ENCODE peak calls at places on chromosome 22, in ten cellular contexts. X is immature natural killer cell; U is IMR-90; M is Ammon's horn; C is Panc1; I is germinal center; Z is right cardiac atrium; N is activated CD4-positive, alpha-beta T cell treated with anti-CD3 and anti-CD28 coated beads, Interleukin-2, amount 50 U/mL, for 24 hours; B is SW 1271; O is LHCN-M2. Y is an unnamed sample.

GRCh38 chr22:18978506-18978905 is 42.4 kb upstream of the PRODH start:
- DNase-seq in X (no peak), U (no peak), M (no peak), C (no peak), I (no peak), Z (no peak), N (no peak), B (no peak), O (no peak), Y (no peak)

GRCh38 chr22:49903322-49904039 is 14.8 kb downstream of the ALG12 start:
- DNase-seq in X (no peak), U (no peak), M (no peak), C (no peak), I (no peak), Z (no peak), N (no peak), B (no peak), O (no peak), Y (no peak)

GRCh38 chr22:29136715-29137700 is 64.2 kb downstream of the KREMEN1 start:
- DNase-seq in X (no peak), U (no peak), M (no peak), C (no peak), I (no peak), Z (peak; percentile 60), N (no peak), B (no peak), O (no peak), Y (no peak)

GRCh38 chr22:36368359-36368983 is 19.3 kb downstream of the MYH9 start:
- DNase-seq in X (no peak), U (peak; percentile 78), M (no peak), C (no peak), I (no peak), Z (no peak), N (no peak), B (no peak), O (peak; percentile 88), Y (peak; percentile 60)

GRCh38 chr22:19855504-19856409 is 1.1 kb upstream of the GNB1L start:
- DNase-seq in X (no peak), U (peak; percentile 35), M (peak; percentile 39), C (no peak), I (peak; percentile 55), Z (peak; percentile 85), N (peak; percentile 57), B (no peak), O (peak; percentile 64), Y (no peak)

GRCh38 chr22:35970601-35971417 is 57.8 kb downstream of the RBFOX2 start:
- DNase-seq in X (no peak), U (no peak), M (no peak), C (no peak), I (no peak), Z (no peak), N (no peak), B (no peak), O (peak; percentile 43), Y (no peak)

GRCh38 chr22:38086001-38086845 is 2.2 kb upstream of the SLC16A8 start:
- DNase-seq in X (no peak), U (no peak), M (no peak), C (no peak), I (no peak), Z (peak; percentile 41), N (no peak), B (no peak), O (no peak), Y (no peak)

GRCh38 chr22:30252411-30253204 is 6.0 kb upstream of the LIF start:
- DNase-seq in X (no peak), U (no peak), M (no peak), C (no peak), I (no peak), Z (no peak), N (no peak), B (no peak), O (no peak), Y (no peak)

GRCh38 chr22:29328566-29329500 is 13.3 kb upstream of the RASL10A start:
- DNase-seq in X (no peak), U (peak; percentile 22), M (no peak), C (no peak), I (no peak), Z (peak; percentile 33), N (no peak), B (no peak), O (peak; percentile 75), Y (no peak)

GRCh38 chr22:46240917-46241316 is 9.2 kb downstream of the CDPF1 start:
- DNase-seq in X (no peak), U (no peak), M (no peak), C (no peak), I (no peak), Z (no peak), N (no peak), B (no peak), O (no peak), Y (no peak)

GRCh38 chr22:27175444-27175843 is 518.1 kb downstream of the MIAT start:
- DNase-seq in X (no peak), U (no peak), M (no peak), C (no peak), I (no peak), Z (no peak), N (no peak), B (no peak), O (no peak), Y (no peak)

GRCh38 chr22:31953251-31953650 is 8.9 kb downstream of the YWHAH start:
- DNase-seq in X (no peak), U (no peak), M (no peak), C (no peak), I (no peak), Z (no peak), N (no peak), B (no peak), O (no peak), Y (no peak)

GRCh38 chr22:44738347-44738715 is 14.0 kb upstream of the ARHGAP8 start:
- DNase-seq in X (no peak), U (peak; percentile 17), M (no peak), C (no peak), I (no peak), Z (no peak), N (no peak), B (no peak), O (no peak), Y (peak; percentile 68)

GRCh38 chr22:23222033-23222840 is 41.9 kb downstream of the BCR start:
- DNase-seq in X (no peak), U (no peak), M (no peak), C (no peak), I (no peak), Z (no peak), N (no peak), B (no peak), O (no peak), Y (no peak)

GRCh38 chr22:30561402-30562154 is 12.9 kb downstream of the GAL3ST1 start:
- DNase-seq in X (no peak), U (no peak), M (no peak), C (no peak), I (no peak), Z (no peak), N (no peak), B (no peak), O (no peak), Y (no peak)

GRCh38 chr22:19143967-19144400 is 467 bp downstream of the ESS2 start:
- DNase-seq in X (peak; percentile 61), U (peak; percentile 18), M (no peak), C (no peak), I (peak; percentile 40), Z (no peak), N (no peak), B (no peak), O (no peak), Y (no peak)

GRCh38 chr22:37639070-37639760 is at the start of gene SH3BP1:
- DNase-seq in X (peak; percentile 63), U (no peak), M (no peak), C (no peak), I (peak; percentile 68), Z (peak; percentile 89), N (no peak), B (no peak), O (no peak), Y (no peak)

GRCh38 chr22:49676783-49677494 is 150.7 kb downstream of the BRD1 start:
- DNase-seq in X (no peak), U (no peak), M (no peak), C (no peak), I (no peak), Z (no peak), N (no peak), B (no peak), O (no peak), Y (no peak)

GRCh38 chr22:38868886-38869381 is 3.1 kb downstream of the CBX6 start:
- DNase-seq in X (peak; percentile 76), U (peak; percentile 51), M (peak; percentile 82), C (no peak), I (peak; percentile 86), Z (peak; percentile 94), N (peak; percentile 83), B (no peak), O (peak; percentile 43), Y (no peak)

GRCh38 chr22:43828711-43829447 is 16.8 kb upstream of the EFCAB6 start:
- DNase-seq in X (no peak), U (peak; percentile 81), M (no peak), C (no peak), I (no peak), Z (peak; percentile 95), N (no peak), B (no peak), O (peak; percentile 42), Y (no peak)

GRCh38 chr22:31223786-31224191 is 11.7 kb downstream of the LIMK2 start:
- DNase-seq in X (no peak), U (no peak), M (peak; percentile 45), C (no peak), I (no peak), Z (no peak), N (no peak), B (no peak), O (peak; percentile 73), Y (no peak)

GRCh38 chr22:46074771-46075551 is 75.4 kb upstream of the PPARA start:
- DNase-seq in X (no peak), U (no peak), M (no peak), C (no peak), I (no peak), Z (peak; percentile 62), N (no peak), B (no peak), O (peak; percentile 72), Y (no peak)

GRCh38 chr22:45272498-45272897 is 12.3 kb upstream of the UPK3A start:
- DNase-seq in X (no peak), U (no peak), M (no peak), C (no peak), I (no peak), Z (no peak), N (no peak), B (no peak), O (no peak), Y (no peak)

GRCh38 chr22:22773979-22774738 is 113.5 kb upstream of the IGLL5 start:
- DNase-seq in X (no peak), U (no peak), M (peak; percentile 27), C (no peak), I (peak; percentile 47), Z (no peak), N (no peak), B (no peak), O (no peak), Y (no peak)

GRCh38 chr22:50691521-50691920 is 18.9 kb downstream of the SHANK3 start:
- DNase-seq in X (peak; percentile 34), U (peak; percentile 44), M (peak; percentile 22), C (no peak), I (no peak), Z (peak; percentile 30), N (no peak), B (no peak), O (peak; percentile 45), Y (no peak)

GRCh38 chr22:36027579-36027959 is 1.1 kb downstream of the RBFOX2 start:
- DNase-seq in X (peak; percentile 19), U (no peak), M (peak; percentile 25), C (no peak), I (peak; percentile 16), Z (no peak), N (no peak), B (no peak), O (peak; percentile 19), Y (no peak)

GRCh38 chr22:48099251-48099650 is 1336.8 kb downstream of the TBC1D22A start:
- DNase-seq in X (no peak), U (no peak), M (no peak), C (no peak), I (no peak), Z (no peak), N (no peak), B (no peak), O (no peak), Y (no peak)

GRCh38 chr22:42817556-42817955 is 39.5 kb downstream of the ARFGAP3 start:
- DNase-seq in X (no peak), U (no peak), M (no peak), C (no peak), I (no peak), Z (no peak), N (no peak), B (no peak), O (no peak), Y (no peak)